ENCODE peak calls at places on chromosomes 13 and 19, in seven cellular contexts. P, O, D, Y, B, L and J are unnamed samples.

GRCh38 chr19:20351244-20351643 is 184.2 kb downstream of the ZNF486 start:
- DNase-seq in P (no peak), O (no peak), D (no peak), Y (no peak), B (no peak), L (no peak), J (no peak)

GRCh38 chr13:42875448-42876269 is 94.3 kb downstream of the FAM216B start:
- DNase-seq in P (peak; percentile 82), O (no peak), D (no peak), Y (no peak), B (no peak), L (no peak), J (no peak)

GRCh38 chr13:102606537-102607309 is 9.9 kb downstream of the TPP2 start:
- DNase-seq in P (no peak), O (no peak), D (no peak), Y (no peak), B (no peak), L (no peak), J (no peak)

GRCh38 chr13:23570931-23571330 is 719 bp downstream of the TNFRSF19 start:
- DNase-seq in P (peak; percentile 43), O (no peak), D (no peak), Y (peak; percentile 51), B (no peak), L (no peak), J (no peak)

GRCh38 chr13:27980280-27980998 is 8.1 kb downstream of the URAD start:
- DNase-seq in P (no peak), O (no peak), D (no peak), Y (no peak), B (peak; percentile 63), L (no peak), J (no peak)

GRCh38 chr19:56086671-56087430 is 34.2 kb downstream of the ZNF787 start:
- DNase-seq in P (no peak), O (no peak), D (no peak), Y (no peak), B (no peak), L (no peak), J (no peak)

GRCh38 chr19:17871878-17872250 is at the start of gene SLC5A5:
- DNase-seq in P (no peak), O (no peak), D (no peak), Y (no peak), B (no peak), L (peak; percentile 40), J (no peak)

GRCh38 chr13:83880275-83881027 is 1.8 kb downstream of the SLITRK1 start:
- DNase-seq in P (no peak), O (no peak), D (no peak), Y (no peak), B (no peak), L (no peak), J (no peak)

GRCh38 chr13:32581177-32581786 is 5.0 kb upstream of the PDS5B start:
- DNase-seq in P (peak; percentile 63), O (no peak), D (no peak), Y (peak; percentile 43), B (no peak), L (no peak), J (no peak)

GRCh38 chr19:33481863-33482262 is 39.7 kb downstream of the PEPD start:
- DNase-seq in P (no peak), O (no peak), D (no peak), Y (no peak), B (no peak), L (no peak), J (no peak)

GRCh38 chr13:98285317-98285716 is 108.2 kb upstream of the RNF113B start:
- DNase-seq in P (no peak), O (no peak), D (no peak), Y (peak; percentile 63), B (no peak), L (no peak), J (no peak)

GRCh38 chr13:91280806-91281205 is 66.7 kb upstream of the MIR17HG start:
- DNase-seq in P (no peak), O (no peak), D (no peak), Y (no peak), B (no peak), L (no peak), J (no peak)

GRCh38 chr13:59562924-59563323 is 600.8 kb downstream of the DIAPH3 start:
- DNase-seq in P (no peak), O (no peak), D (no peak), Y (no peak), B (no peak), L (no peak), J (no peak)

GRCh38 chr13:59458908-59459579 is 704.7 kb downstream of the DIAPH3 start:
- DNase-seq in P (peak; percentile 92), O (peak; percentile 49), D (peak; percentile 73), Y (peak; percentile 91), B (no peak), L (no peak), J (no peak)

GRCh38 chr19:24057144-24057543 is 29.8 kb upstream of the ZNF254 start:
- DNase-seq in P (no peak), O (no peak), D (no peak), Y (no peak), B (no peak), L (no peak), J (no peak)

GRCh38 chr13:79485014-79485441 is 4.1 kb downstream of the NDFIP2 start:
- DNase-seq in P (peak; percentile 75), O (peak; percentile 57), D (peak; percentile 21), Y (peak; percentile 90), B (peak; percentile 56), L (no peak), J (no peak)

GRCh38 chr13:42626461-42626860 is 52.5 kb downstream of the TNFSF11 start:
- DNase-seq in P (no peak), O (no peak), D (no peak), Y (no peak), B (no peak), L (no peak), J (no peak)

GRCh38 chr19:14763497-14764145 is 14.7 kb downstream of the ADGRE2 start:
- DNase-seq in P (no peak), O (no peak), D (no peak), Y (no peak), B (no peak), L (no peak), J (no peak)

GRCh38 chr19:16262618-16263017 is 62.0 kb upstream of the KLF2 start:
- DNase-seq in P (peak; percentile 46), O (no peak), D (no peak), Y (no peak), B (peak; percentile 44), L (no peak), J (no peak)

GRCh38 chr13:71867101-71867814 is at the start of gene DACH1:
- DNase-seq in P (peak; percentile 64), O (no peak), D (peak; percentile 78), Y (peak; percentile 50), B (peak; percentile 71), L (peak; percentile 13), J (peak; percentile 6)

GRCh38 chr13:46184277-46184699 is 2.3 kb upstream of the LCP1 start:
- DNase-seq in P (peak; percentile 28), O (no peak), D (peak; percentile 35), Y (peak; percentile 2), B (peak; percentile 52), L (peak; percentile 80), J (peak; percentile 84)

GRCh38 chr13:25380082-25380481 is 8.3 kb downstream of the ATP8A2 start:
- DNase-seq in P (no peak), O (no peak), D (peak; percentile 26), Y (no peak), B (no peak), L (no peak), J (no peak)

GRCh38 chr19:30314056-30314804 is 58.0 kb upstream of the ZNF536 start:
- DNase-seq in P (no peak), O (no peak), D (no peak), Y (no peak), B (no peak), L (no peak), J (no peak)

GRCh38 chr19:34150558-34150957 is 21.7 kb upstream of the LSM14A start:
- DNase-seq in P (no peak), O (no peak), D (no peak), Y (no peak), B (no peak), L (no peak), J (no peak)

GRCh38 chr19:46821512-46822359 is 28.9 kb downstream of the AP2S1 start:
- DNase-seq in P (no peak), O (no peak), D (no peak), Y (no peak), B (peak; percentile 67), L (peak; percentile 67), J (peak; percentile 71)

GRCh38 chr19:1505012-1505411 is 7.8 kb downstream of the ADAMTSL5 start:
- DNase-seq in P (no peak), O (no peak), D (no peak), Y (no peak), B (no peak), L (no peak), J (no peak)

GRCh38 chr13:31042501-31043165 is 110.2 kb downstream of the TEX26 start:
- DNase-seq in P (no peak), O (no peak), D (no peak), Y (no peak), B (no peak), L (peak; percentile 24), J (peak; percentile 20)

GRCh38 chr13:106989866-106990265 is 421.9 kb upstream of the ARGLU1 start:
- DNase-seq in P (no peak), O (no peak), D (no peak), Y (peak; percentile 45), B (no peak), L (no peak), J (no peak)

GRCh38 chr13:91211548-91211947 is 135.9 kb upstream of the MIR17HG start:
- DNase-seq in P (no peak), O (no peak), D (no peak), Y (no peak), B (no peak), L (no peak), J (no peak)

GRCh38 chr13:110396913-110397379 is 89.9 kb downstream of the COL4A2 start:
- DNase-seq in P (peak; percentile 100), O (peak; percentile 100), D (peak; percentile 95), Y (peak; percentile 100), B (peak; percentile 77), L (no peak), J (no peak)

GRCh38 chr13:37270206-37271001 is 164.9 kb upstream of the CSNK1A1L start:
- DNase-seq in P (no peak), O (no peak), D (no peak), Y (no peak), B (no peak), L (no peak), J (no peak)

GRCh38 chr13:24032252-24032651 is 128.3 kb upstream of the SPATA13 start:
- DNase-seq in P (peak; percentile 95), O (peak; percentile 65), D (no peak), Y (peak; percentile 91), B (no peak), L (no peak), J (no peak)

GRCh38 chr13:73107459-73107858 is 48.7 kb downstream of the KLF5 start:
- DNase-seq in P (no peak), O (no peak), D (no peak), Y (no peak), B (no peak), L (no peak), J (no peak)

GRCh38 chr19:56015756-56016155 is 29.2 kb downstream of the NLRP5 start:
- DNase-seq in P (no peak), O (no peak), D (no peak), Y (peak; percentile 2), B (no peak), L (no peak), J (no peak)

GRCh38 chr13:39602614-39603366 is at the start of gene LHFPL6:
- DNase-seq in P (peak; percentile 87), O (peak; percentile 41), D (peak; percentile 21), Y (peak; percentile 85), B (peak; percentile 75), L (peak; percentile 79), J (peak; percentile 76)

GRCh38 chr13:44131069-44131614 is 242.5 kb upstream of the SERP2 start:
- DNase-seq in P (no peak), O (no peak), D (no peak), Y (no peak), B (no peak), L (no peak), J (no peak)